ENCODE peak calls at places on chromosomes 5 and 9, in four cellular contexts. J is Peyer's patch, H is K562, O is lower leg skin. C is an unnamed sample.

GRCh38 chr9:4371108-4371507 is 71.2 kb upstream of the GLIS3 start:
- DNase-seq in J (no peak), H (no peak), O (no peak), C (no peak)

GRCh38 chr5:162193012-162193411 is 125.4 kb downstream of the GABRG2 start:
- DNase-seq in H (no peak), O (no peak), J (no peak), C (no peak)

GRCh38 chr9:134291961-134292871 is 34.0 kb upstream of the RXRA start:
- DNase-seq in O (no peak), H (no peak), J (no peak), C (no peak)

GRCh38 chr5:136808756-136809155 is 443.4 kb upstream of the TRPC7 start:
- DNase-seq in O (no peak), H (no peak), J (no peak), C (no peak)

GRCh38 chr5:78912085-78912771 is 72.9 kb downstream of the ARSB start:
- DNase-seq in J (no peak), O (no peak), H (no peak), C (no peak)

GRCh38 chr5:180391276-180391675 is 38.1 kb upstream of the GFPT2 start:
- DNase-seq in O (no peak), H (peak), J (no peak), C (peak)

GRCh38 chr5:175797521-175798038 is 73.8 kb upstream of the CPLX2 start:
- DNase-seq in J (no peak), O (no peak), H (no peak), C (no peak)

GRCh38 chr5:7586499-7586898 is 190.6 kb downstream of the ADCY2 start:
- DNase-seq in H (no peak), O (no peak), J (no peak), C (no peak)

GRCh38 chr5:65663804-65664521 is 39.1 kb downstream of the SHLD3 start:
- DNase-seq in O (no peak), J (no peak), H (no peak), C (no peak)

GRCh38 chr5:32195265-32195664 is 21.1 kb upstream of the GOLPH3 start:
- DNase-seq in O (no peak), J (no peak), H (no peak), C (no peak)

GRCh38 chr5:92884464-92884863 is 696.6 kb downstream of the NR2F1-AS1 start:
- DNase-seq in O (no peak), H (no peak), J (no peak), C (no peak)

GRCh38 chr5:54229041-54229780 is 81.2 kb downstream of the ARL15 start:
- DNase-seq in O (peak), J (peak), H (peak), C (peak)

GRCh38 chr5:151092750-151093149 is 11.9 kb upstream of the TNIP1 start:
- DNase-seq in J (no peak), H (no peak), O (no peak), C (no peak)

GRCh38 chr5:96022971-96023370 is 61.3 kb upstream of the ELL2 start:
- DNase-seq in O (no peak), J (no peak), H (no peak), C (no peak)

GRCh38 chr5:112149727-112150126 is 269.4 kb downstream of the EPB41L4A start:
- DNase-seq in O (no peak), H (no peak), J (no peak), C (no peak)

GRCh38 chr5:163269624-163270023 is 167.8 kb upstream of the CCNG1 start:
- DNase-seq in H (no peak), O (no peak), J (no peak), C (no peak)

GRCh38 chr9:83238871-83239624 is 176.1 kb upstream of the RASEF start:
- DNase-seq in H (no peak), J (no peak), O (peak), C (no peak)

GRCh38 chr5:40410231-40410861 is 269.4 kb upstream of the PTGER4 start:
- DNase-seq in H (no peak), O (no peak), J (peak), C (no peak)

GRCh38 chr5:78569441-78569840 is 79.1 kb downstream of the LHFPL2 start:
- DNase-seq in O (no peak), H (no peak), J (no peak), C (no peak)

GRCh38 chr9:84331119-84331791 is 9.3 kb downstream of the SLC28A3 start:
- DNase-seq in O (no peak), H (no peak), J (no peak), C (no peak)

GRCh38 chr9:471320-471719 is 256.7 kb downstream of the DOCK8 start:
- DNase-seq in J (no peak), H (no peak), O (no peak), C (no peak)

GRCh38 chr9:468766-469496 is 254.3 kb downstream of the DOCK8 start:
- DNase-seq in H (no peak), O (no peak), J (no peak), C (no peak)

GRCh38 chr9:469672-470040 is 255.0 kb downstream of the DOCK8 start:
- DNase-seq in O (peak), H (no peak), J (peak), C (peak)

GRCh38 chr9:470795-471194 is 256.1 kb downstream of the DOCK8 start:
- DNase-seq in O (no peak), J (no peak), H (no peak), C (no peak)

DNA sequence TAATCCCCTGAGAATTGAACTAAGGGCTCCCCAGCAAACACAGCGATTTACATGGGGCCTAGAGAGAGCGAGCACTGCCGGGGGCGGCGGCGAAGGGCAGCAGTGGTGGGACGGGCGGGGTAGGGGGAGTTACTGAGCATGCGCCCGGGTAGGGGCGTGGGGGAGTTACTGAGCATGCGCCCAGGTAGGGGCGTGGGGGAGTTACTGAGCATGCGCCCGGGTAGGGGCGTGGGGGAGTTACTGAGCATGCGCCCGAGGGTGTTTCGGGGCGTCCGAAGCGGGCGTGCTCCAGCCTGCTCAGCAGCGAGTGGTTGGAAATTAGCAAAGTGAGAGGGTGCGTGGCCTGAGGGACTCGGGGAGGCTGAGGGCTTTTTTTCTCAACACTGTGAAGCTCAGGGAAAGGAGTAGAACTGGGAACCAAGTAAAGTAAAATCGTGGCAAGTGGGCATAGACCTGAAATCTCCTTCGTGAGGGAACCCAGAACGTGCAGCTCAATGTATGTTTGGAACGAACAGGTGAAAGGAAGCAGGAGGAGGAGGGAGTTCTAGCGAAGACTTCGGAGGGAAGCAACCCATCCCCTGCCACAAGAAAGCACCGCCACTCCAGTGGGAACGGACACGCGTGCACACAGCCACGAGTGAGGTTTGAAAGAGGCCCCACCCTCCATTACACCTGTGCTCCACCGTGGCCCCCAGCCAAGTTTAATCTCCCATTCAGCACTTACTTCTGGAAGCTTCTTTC is 255.5 kb downstream of the DOCK8 start:
- DNase-seq in H (peak), O (peak), J (peak), C (peak)
- TF ChIP-seq POLR2A in H (peak), O (no peak), J (peak), C (peak)

GRCh38 chr9:128688501-128689292 is at the start of gene SET:
- DNase-seq in H (peak), O (peak), J (peak), C (peak)
- TF ChIP-seq POLR2A in H (peak), O (peak), J (no peak), C (peak)

GRCh38 chr9:136674786-136675349 is 12.2 kb downstream of the EGFL7 start:
- DNase-seq in J (no peak), H (peak), O (no peak), C (no peak)
- TF ChIP-seq POLR2A in J (no peak), H (no peak), O (no peak), C (no peak)

DNA sequence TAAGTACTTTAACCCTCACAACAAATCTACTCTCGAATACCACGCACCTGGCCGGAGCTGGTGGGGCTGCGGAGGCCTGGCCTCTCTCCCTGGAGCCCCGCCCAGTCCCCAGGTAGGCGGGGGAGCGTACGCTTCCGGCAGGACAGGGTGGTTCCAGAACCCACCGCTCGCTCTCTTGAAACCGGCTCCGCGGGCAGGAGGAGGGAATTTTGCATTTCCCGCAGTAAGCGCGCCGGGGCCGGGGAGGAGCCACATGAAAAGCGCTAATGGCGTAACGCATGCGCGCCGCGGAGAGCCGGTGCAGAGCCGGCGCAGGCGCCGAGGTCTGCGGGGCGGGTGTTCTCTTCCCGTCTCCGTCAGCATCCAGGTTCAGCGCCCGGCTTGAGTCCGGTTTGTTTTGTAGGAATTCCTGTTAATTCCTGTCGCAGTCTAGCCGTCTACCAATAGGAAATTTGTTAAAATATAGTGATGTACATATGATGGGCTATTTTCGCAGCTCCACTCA is 20.8 kb downstream of the CAVIN4 start:
- DNase-seq in O (peak), J (peak), H (peak), C (peak)
- TF ChIP-seq POLR2A in O (no peak), J (no peak), H (peak), C (no peak)

GRCh38 chr9:135378751-135379150 is 100.8 kb upstream of the PPP1R26 start:
- DNase-seq in H (no peak), J (no peak), O (no peak), C (no peak)
- TF ChIP-seq POLR2A in H (no peak), J (no peak), O (no peak), C (no peak)

DNA sequence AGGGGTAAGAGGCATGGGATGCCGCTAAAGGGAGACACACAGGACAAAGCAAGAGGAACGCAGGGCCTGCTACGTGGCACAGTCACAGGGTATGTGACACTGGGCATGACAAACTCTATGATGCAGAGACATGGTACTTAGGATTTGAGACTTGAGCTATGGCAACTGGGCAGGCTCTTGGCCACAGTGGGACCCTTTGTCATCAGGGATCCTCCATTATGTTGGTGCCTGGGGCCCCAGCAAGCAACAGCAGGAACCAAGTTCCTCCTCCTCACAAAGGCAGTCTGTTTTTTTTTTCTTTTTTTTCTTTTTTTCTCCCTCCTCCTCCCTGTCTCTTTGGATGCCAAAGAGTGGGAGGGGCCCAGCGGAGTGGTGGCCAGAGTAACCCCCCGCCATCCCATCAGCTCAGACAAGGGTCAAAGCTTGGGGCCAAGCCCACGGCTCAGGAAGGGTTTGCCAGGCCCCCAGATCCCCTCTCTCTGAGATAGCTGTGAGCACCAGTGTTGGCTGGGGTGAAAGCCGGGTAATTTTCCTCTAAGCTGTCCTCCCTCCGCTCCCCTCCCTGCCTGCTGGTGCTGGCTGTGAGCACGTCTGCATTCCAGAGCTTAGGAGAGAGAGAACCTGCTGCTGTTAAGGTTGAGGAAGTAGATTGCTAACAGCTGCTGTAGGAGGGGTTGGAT is 21.1 kb downstream of the GSN start:
- DNase-seq in J (no peak), O (peak), H (no peak), C (no peak)
- TF ChIP-seq POLR2A in J (no peak), O (no peak), H (no peak), C (no peak)

GRCh38 chr9:131505012-131505411 is 2.3 kb downstream of the POMT1 start:
- DNase-seq in H (peak), J (no peak), O (no peak), C (no peak)
- TF ChIP-seq POLR2A in H (no peak), J (no peak), O (no peak), C (no peak)

GRCh38 chr5:133821311-133821741 is 147.1 kb downstream of the C5orf15 start:
- DNase-seq in J (no peak), H (no peak), O (no peak), C (no peak)
- TF ChIP-seq POLR2A in J (no peak), H (no peak), O (no peak), C (no peak)

GRCh38 chr5:140707812-140708211 is 7.6 kb downstream of the ZMAT2 start:
- DNase-seq in O (no peak), H (no peak), J (no peak), C (no peak)

GRCh38 chr5:140711794-140712193 is 11.5 kb downstream of the ZMAT2 start:
- DNase-seq in O (no peak), J (no peak), H (no peak), C (no peak)

GRCh38 chr5:140713562-140714094 is 13.4 kb downstream of the ZMAT2 start:
- DNase-seq in H (no peak), J (no peak), O (no peak), C (no peak)

GRCh38 chr5:140710899-140711552 is 10.8 kb downstream of the ZMAT2 start:
- DNase-seq in H (peak), O (peak), J (peak), C (peak)
- TF ChIP-seq POLR2A in H (peak), O (no peak), J (no peak), C (peak)

DNA sequence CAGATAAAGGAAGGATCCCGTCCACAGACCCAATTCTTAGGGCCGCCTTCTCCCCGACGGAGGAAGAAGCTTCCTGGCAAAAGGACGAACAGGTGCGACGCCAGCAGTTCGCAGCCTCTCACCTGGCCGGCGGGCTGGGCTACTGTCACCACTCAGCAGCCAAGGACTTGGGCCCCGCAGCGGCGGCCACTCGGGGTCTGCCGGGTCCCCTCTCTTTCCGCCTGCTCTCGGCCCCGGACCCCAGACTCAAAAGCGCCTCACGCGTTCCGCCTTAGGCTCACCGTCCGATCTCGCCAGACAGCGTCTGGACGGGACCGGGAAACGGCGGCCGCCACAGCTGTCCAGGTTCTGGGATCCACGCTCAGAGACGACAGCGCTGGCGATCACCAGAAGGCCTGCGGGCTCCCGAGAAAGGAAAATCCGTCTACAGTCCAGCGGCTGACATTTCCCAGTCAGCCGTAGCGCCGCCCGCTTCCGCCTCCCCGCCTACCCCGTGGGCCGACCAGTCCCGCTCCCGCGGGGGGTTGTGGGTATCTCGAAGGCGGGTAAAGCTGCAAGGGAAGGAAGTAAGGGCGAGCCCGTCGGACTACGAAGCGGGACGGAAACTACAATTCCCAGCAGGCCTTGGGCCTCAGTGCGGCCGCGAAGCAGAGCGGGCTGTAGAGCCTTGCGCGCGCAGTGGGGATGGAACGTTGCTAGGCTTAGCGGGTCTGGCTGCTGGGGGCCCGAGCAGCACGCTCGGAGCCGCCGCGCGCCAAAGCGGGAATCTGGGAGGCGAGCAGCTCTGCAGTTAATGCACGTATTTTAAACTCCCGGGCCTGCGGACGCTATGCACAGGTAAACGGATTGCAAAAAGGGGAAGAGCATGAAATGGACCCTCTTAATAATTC is at the start of the genes LMBRD2 and SKP2:
- DNase-seq in H (peak), O (peak), J (peak), C (peak)
- TF ChIP-seq POLR2A in H (peak), O (no peak), J (peak), C (peak)